ENCODE peak calls at places on chromosomes 12 and 14, in four cellular contexts. C, H, L and A are unnamed samples.

GRCh38 chr14:70601162-70601561 is 707 bp upstream of the MED6 start:
- DNase-seq in L (no peak), C (no peak), H (peak), A (no peak)

GRCh38 chr12:92396647-92397258 is 251.1 kb upstream of the BTG1 start:
- DNase-seq in H (peak), C (no peak), L (no peak), A (no peak)

GRCh38 chr12:126784328-126784921 is 1482.5 kb upstream of the TMEM132C start:
- DNase-seq in H (peak), C (peak), L (no peak), A (peak)

GRCh38 chr12:28507055-28507454 is 316.8 kb downstream of the CCDC91 start:
- DNase-seq in L (no peak), H (no peak), C (no peak), A (no peak)

GRCh38 chr12:113224955-113225354 is 3.7 kb downstream of the TPCN1 start:
- DNase-seq in H (no peak), C (no peak), L (no peak), A (no peak)

GRCh38 chr14:65718629-65719028 is 306.1 kb downstream of the FUT8 start:
- DNase-seq in C (no peak), L (no peak), H (no peak), A (no peak)

GRCh38 chr12:20520572-20520971 is 152.2 kb downstream of the PDE3A start:
- DNase-seq in L (no peak), H (no peak), C (no peak), A (no peak)

GRCh38 chr12:68483592-68484373 is 126.9 kb upstream of the RAP1B start:
- DNase-seq in C (no peak), H (peak), L (no peak), A (no peak)

GRCh38 chr14:61125314-61126082 is 144.5 kb downstream of the SLC38A6 start:
- DNase-seq in C (no peak), L (no peak), H (no peak), A (no peak)

GRCh38 chr14:94081386-94081820 is 293 bp downstream of the IFI27L1 start:
- DNase-seq in H (no peak), C (no peak), L (no peak), A (no peak)

GRCh38 chr14:104912053-104912452 is 12.6 kb upstream of the PLD4 start:
- DNase-seq in H (no peak), L (no peak), C (no peak), A (no peak)

GRCh38 chr12:47281667-47282171 is 202.0 kb upstream of the AMIGO2 start:
- DNase-seq in C (peak), L (no peak), H (no peak), A (no peak)

GRCh38 chr12:62977419-62977818 is 42.5 kb upstream of the PPM1H start:
- DNase-seq in L (no peak), C (peak), H (peak), A (no peak)

GRCh38 chr12:92597997-92598396 is 104.8 kb upstream of the PLEKHG7 start:
- DNase-seq in H (peak), C (no peak), L (no peak), A (no peak)

GRCh38 chr14:64841121-64841611 is 38.5 kb downstream of the SPTB start:
- DNase-seq in L (no peak), H (peak), C (peak), A (peak)

GRCh38 chr12:19129121-19129485 is 430 bp upstream of the PLEKHA5 start:
- DNase-seq in H (peak), C (no peak), L (no peak), A (no peak)

GRCh38 chr12:54035561-54036377 is 2.9 kb downstream of the HOXC5 start:
- DNase-seq in C (no peak), H (no peak), L (no peak), A (no peak)

GRCh38 chr14:32190713-32191112 is 11.1 kb upstream of the RNU6-7 start:
- DNase-seq in C (no peak), H (peak), L (no peak), A (no peak)

GRCh38 chr12:130675121-130675520 is 41.0 kb downstream of the RIMBP2 start:
- DNase-seq in H (no peak), L (no peak), C (no peak), A (no peak)

GRCh38 chr12:75944097-75944904 is 87.3 kb downstream of the PHLDA1 start:
- DNase-seq in H (peak), C (peak), L (peak), A (peak)

GRCh38 chr14:67151082-67151666 is 38.1 kb upstream of the GARIN2 start:
- DNase-seq in H (no peak), L (no peak), C (no peak), A (no peak)

GRCh38 chr14:70036665-70037064 is 152.1 kb downstream of the SLC8A3 start:
- DNase-seq in H (peak), C (no peak), L (no peak), A (peak)

GRCh38 chr14:99479903-99480855 is 480 bp downstream of the SETD3 start:
- DNase-seq in H (peak), L (no peak), C (peak), A (peak)

GRCh38 chr12:89073027-89073398 is 279.3 kb downstream of the DUSP6 start:
- DNase-seq in C (no peak), L (no peak), H (no peak), A (no peak)

GRCh38 chr12:29608581-29608980 is 111.1 kb upstream of the OVCH1 start:
- DNase-seq in C (no peak), L (no peak), H (no peak), A (no peak)

GRCh38 chr14:86723254-86723624 is 1193.3 kb downstream of the FLRT2 start:
- DNase-seq in C (no peak), L (no peak), H (no peak), A (peak)

GRCh38 chr12:106137456-106138278 is 1.1 kb downstream of the NUAK1 start:
- DNase-seq in C (no peak), L (no peak), H (no peak), A (no peak)

GRCh38 chr12:38113991-38114390 is 202.6 kb upstream of the ALG10B start:
- DNase-seq in H (no peak), L (no peak), C (no peak), A (no peak)

GRCh38 chr14:99158150-99158549 is 113.8 kb downstream of the BCL11B start:
- DNase-seq in H (peak), L (no peak), C (no peak), A (no peak)

GRCh38 chr14:99570542-99571302 is 33.3 kb downstream of the CCDC85C start:
- DNase-seq in C (no peak), H (no peak), L (no peak), A (no peak)

GRCh38 chr14:61925043-61925442 is 162.8 kb downstream of the SNAPC1 start:
- DNase-seq in C (no peak), L (no peak), H (peak), A (peak)

GRCh38 chr12:121819212-121819949 is 15.6 kb downstream of the SETD1B start:
- DNase-seq in L (no peak), H (no peak), C (no peak), A (no peak)

GRCh38 chr14:64620910-64621309 is 71.1 kb downstream of the PPP1R36 start:
- DNase-seq in L (no peak), C (no peak), H (no peak), A (no peak)

GRCh38 chr12:113115455-113116126 is 20.0 kb downstream of the RASAL1 start:
- DNase-seq in C (no peak), L (no peak), H (no peak), A (no peak)

GRCh38 chr14:80456200-80456599 is 244.9 kb upstream of the DIO2 start:
- DNase-seq in H (no peak), L (no peak), C (no peak), A (no peak)

GRCh38 chr14:99324291-99324690 is 52.3 kb upstream of the BCL11B start:
- DNase-seq in H (no peak), C (no peak), L (no peak), A (no peak)

GRCh38 chr12:5094986-5095385 is 51.3 kb downstream of the KCNA5 start:
- DNase-seq in C (no peak), L (no peak), H (no peak), A (no peak)

GRCh38 chr14:89617471-89618291 is 200.6 kb upstream of the FOXN3 start:
- DNase-seq in L (no peak), C (no peak), H (no peak), A (peak)
- TF ChIP-seq REST in L (no peak), C (no peak), H (no peak), A (no peak)

DNA sequence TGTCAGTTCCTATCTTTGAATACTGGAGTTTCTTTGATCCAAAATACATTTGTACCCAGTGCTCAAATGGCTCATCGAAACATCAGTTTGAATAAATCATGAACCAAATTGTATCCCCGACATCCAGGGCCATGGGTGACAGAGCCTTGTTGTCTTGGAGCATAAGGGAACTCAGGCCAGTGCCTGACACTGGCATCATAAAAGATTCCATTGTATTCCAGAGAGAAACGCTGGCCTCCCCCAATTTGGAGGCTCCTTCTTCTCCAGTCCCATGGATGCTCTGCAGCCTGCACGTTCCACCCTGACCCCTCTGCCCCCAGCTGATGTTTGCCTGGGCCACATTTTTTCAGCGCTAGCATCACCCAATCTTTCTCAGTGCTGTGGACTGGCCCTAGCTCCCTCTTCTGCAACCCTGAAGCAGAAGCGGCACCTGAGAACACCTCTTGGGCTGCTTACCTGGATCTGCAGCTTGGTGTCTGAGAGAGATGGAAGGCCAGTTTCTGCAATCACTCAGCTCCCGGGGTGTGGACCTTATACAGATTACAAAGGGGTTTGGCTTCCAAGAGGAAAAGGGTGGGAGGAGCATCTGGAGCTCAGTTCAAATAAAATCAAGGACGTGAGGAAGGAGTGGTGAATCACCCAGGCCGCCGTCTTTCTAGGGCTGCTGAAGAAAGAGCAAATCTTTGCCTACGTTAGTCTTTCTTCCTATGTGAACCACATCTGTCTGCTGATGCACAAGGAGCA is at the start of gene RNASE1:
- DNase-seq in C (peak), H (peak), L (no peak), A (peak)
- TF ChIP-seq POLR2A in C (no peak), H (no peak), L (no peak), A (no peak)

GRCh38 chr12:25278274-25278673 is 27.5 kb upstream of the KRAS start:
- DNase-seq in L (no peak), H (no peak), C (no peak), A (no peak)

GRCh38 chr12:25272937-25273526 is 22.3 kb upstream of the KRAS start:
- DNase-seq in L (no peak), C (no peak), H (no peak), A (no peak)

GRCh38 chr12:25280082-25280481 is 29.4 kb upstream of the KRAS start:
- DNase-seq in L (no peak), C (no peak), H (no peak), A (no peak)

GRCh38 chr12:25271486-25272098 is 20.9 kb upstream of the KRAS start:
- DNase-seq in L (no peak), H (no peak), C (no peak), A (no peak)

DNA sequence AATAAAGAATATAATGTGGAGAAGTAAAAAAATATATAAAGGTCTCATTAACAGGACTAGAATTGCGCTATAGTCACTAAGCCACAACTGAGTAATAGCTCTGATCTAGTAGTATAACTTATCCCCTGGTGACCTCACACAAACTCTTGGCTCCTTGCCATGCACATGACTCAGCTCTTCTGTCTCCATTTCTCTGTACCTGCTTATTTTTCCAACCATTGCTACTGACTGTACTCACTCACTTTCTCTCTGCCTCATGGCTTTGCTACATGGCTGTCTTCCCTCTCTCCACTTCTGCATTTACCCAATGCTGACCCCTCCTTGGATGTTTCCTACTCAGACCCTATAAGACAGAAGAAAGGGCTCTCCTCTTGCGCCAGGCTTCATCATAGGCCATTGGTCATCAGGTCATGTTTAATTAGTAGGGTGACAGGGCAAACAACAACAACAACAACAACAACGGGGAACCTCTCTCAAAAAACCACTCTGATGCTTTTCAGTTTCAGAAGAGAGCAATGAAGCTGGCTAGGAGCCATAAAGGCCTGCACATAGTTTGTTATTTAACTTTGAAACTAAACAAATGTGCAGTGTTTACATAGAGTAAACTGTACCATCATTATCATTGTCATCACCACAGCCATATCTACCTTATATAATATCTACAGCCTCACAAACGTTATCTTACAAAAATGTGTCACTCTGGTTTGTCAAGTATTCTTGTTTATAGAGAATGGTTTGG is 25.6 kb upstream of the KRAS start:
- DNase-seq in C (peak), L (no peak), H (peak), A (peak)
- TF ChIP-seq CHD4 in C (no peak), L (no peak), H (no peak), A (no peak)

GRCh38 chr12:132489602-132490239 is at the start of gene FBRSL1:
- DNase-seq in C (peak), H (peak), L (no peak), A (peak)

GRCh38 chr12:132491761-132492378 is 1.9 kb downstream of the FBRSL1 start:
- DNase-seq in H (no peak), C (no peak), L (no peak), A (no peak)

GRCh38 chr12:132491349-132491663 is 1.4 kb downstream of the FBRSL1 start:
- DNase-seq in L (no peak), H (no peak), C (no peak), A (peak)

GRCh38 chr12:132489078-132489601 is 811 bp upstream of the FBRSL1 start:
- DNase-seq in H (no peak), C (peak), L (no peak), A (no peak)

GRCh38 chr12:132490481-132491348 is 764 bp downstream of the FBRSL1 start:
- DNase-seq in C (peak), H (no peak), L (no peak), A (no peak)
- TF ChIP-seq REST in C (no peak), H (no peak), L (no peak), A (no peak)

GRCh38 chr12:109995703-109996482 is at the start of gene GIT2:
- DNase-seq in H (peak), C (peak), L (peak), A (peak)

GRCh38 chr12:109996483-109996853 is 300 bp upstream of the GIT2 start:
- DNase-seq in L (no peak), H (no peak), C (no peak), A (no peak)

GRCh38 chr12:109997393-109997792 is 1.2 kb upstream of the GIT2 start:
- DNase-seq in C (no peak), H (no peak), L (no peak), A (no peak)

GRCh38 chr12:109994262-109995175 is 1.6 kb downstream of the GIT2 start:
- DNase-seq in H (no peak), L (no peak), C (no peak), A (no peak)

DNA sequence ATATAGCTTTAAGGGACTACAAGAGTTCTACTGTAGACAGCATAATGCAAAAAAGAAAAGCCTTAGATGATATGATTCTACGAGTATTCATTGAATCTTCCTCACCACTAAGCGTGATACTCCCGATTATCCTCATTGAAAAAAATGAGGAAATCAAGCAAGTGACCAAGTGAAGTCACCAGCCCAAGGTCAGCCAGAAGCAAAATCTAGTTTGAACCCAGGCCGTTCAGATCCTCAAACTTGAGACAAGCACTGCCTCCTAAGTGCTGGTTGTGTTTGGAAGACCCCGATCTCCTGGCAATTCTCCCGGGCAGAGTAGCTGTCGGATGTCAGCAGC is 834 bp downstream of the GIT2 start:
- DNase-seq in H (no peak), C (no peak), L (no peak), A (no peak)
- TF ChIP-seq POLR2A in H (no peak), C (no peak), L (no peak), A (no peak)

GRCh38 chr12:102948941-102949352 is 8.5 kb upstream of the ASCL1 start:
- DNase-seq in H (peak), C (peak), L (no peak), A (peak)
- TF ChIP-seq CHD4 in H (no peak), C (no peak), L (no peak), A (no peak)

GRCh38 chr12:23895792-23896218 is 53.7 kb downstream of the SOX5 start:
- DNase-seq in L (no peak), H (no peak), C (no peak), A (no peak)
- TF ChIP-seq REST in L (no peak), H (no peak), C (no peak), A (no peak)

GRCh38 chr14:23006544-23007419 is 3.2 kb downstream of the C14orf93 start:
- DNase-seq in C (peak), H (peak), L (peak), A (peak)

GRCh38 chr14:23008836-23009235 is 1.1 kb downstream of the C14orf93 start:
- DNase-seq in C (no peak), H (no peak), L (no peak), A (no peak)

GRCh38 chr14:23002592-23002991 is 7.4 kb downstream of the C14orf93 start:
- DNase-seq in L (no peak), H (no peak), C (no peak), A (no peak)

GRCh38 chr14:23005861-23006534 is 3.9 kb downstream of the C14orf93 start:
- DNase-seq in C (no peak), L (no peak), H (no peak), A (no peak)

GRCh38 chr14:23005451-23005850 is 4.5 kb downstream of the C14orf93 start:
- DNase-seq in C (no peak), H (no peak), L (no peak), A (no peak)
- TF ChIP-seq POLR2A in C (no peak), H (no peak), L (no peak), A (no peak)

DNA sequence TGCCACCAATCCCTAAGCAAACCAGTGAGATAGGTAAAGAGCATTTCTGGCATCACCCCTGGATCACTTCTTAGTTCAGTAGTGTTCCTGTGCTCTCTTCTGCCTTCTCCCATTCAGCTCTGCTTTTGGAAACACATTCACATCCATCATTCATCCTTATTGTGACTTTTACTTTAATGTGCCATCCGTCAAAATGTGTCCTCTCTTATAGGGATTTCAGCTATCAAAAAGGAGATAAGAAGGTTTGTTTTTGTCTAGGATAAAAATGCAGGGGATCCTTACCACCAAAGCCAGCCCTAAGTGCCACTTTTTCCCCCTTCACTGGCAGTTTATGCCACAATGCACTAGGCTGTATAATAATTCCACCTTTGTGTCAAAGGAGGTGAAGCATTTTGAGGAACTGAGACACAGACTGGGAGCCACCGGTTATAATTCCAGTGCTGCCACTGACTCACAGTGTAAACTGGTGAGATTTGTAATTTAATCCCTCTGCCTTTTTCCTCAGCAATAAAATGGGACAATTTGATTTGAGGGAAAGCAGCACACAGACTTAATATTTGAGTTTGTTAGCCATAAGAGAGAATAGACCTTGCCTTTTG is 158.6 kb downstream of the PAX9 start:
- DNase-seq in L (no peak), H (peak), C (no peak), A (no peak)
- TF ChIP-seq CHD4 in L (no peak), H (no peak), C (no peak), A (no peak)